ENCODE peak calls at places on chromosomes 7 and 10, in seven cellular contexts. One of them, this sample, is unnamed.

GRCh38 chr7:69395072-69395714 is 203.1 kb upstream of the AUTS2 start:
- DNase-seq in small intestine: no peak
- DNase-seq in H54: peak
- DNase-seq in HFF-Myc: no peak
- DNase-seq in dorsolateral prefrontal cortex: no peak
- DNase-seq in activated gamma-delta T cell treated with Interleukin-2 at 50 U/mL for 16 hours: no peak
- DNase-seq in RPMI8226: peak
- DNase-seq in this sample: no peak

GRCh38 chr7:19404912-19405329 is 259.7 kb upstream of the FERD3L start:
- DNase-seq in activated gamma-delta T cell treated with Interleukin-2 at 50 U/mL for 16 hours: no peak
- DNase-seq in H54: peak
- DNase-seq in dorsolateral prefrontal cortex: no peak
- DNase-seq in RPMI8226: no peak
- DNase-seq in HFF-Myc: peak
- DNase-seq in small intestine: no peak
- DNase-seq in this sample: no peak

GRCh38 chr10:118626953-118627352 is 31.5 kb upstream of the PRLHR start:
- DNase-seq in activated gamma-delta T cell treated with Interleukin-2 at 50 U/mL for 16 hours: no peak
- DNase-seq in dorsolateral prefrontal cortex: no peak
- DNase-seq in small intestine: no peak
- DNase-seq in H54: no peak
- DNase-seq in HFF-Myc: no peak
- DNase-seq in RPMI8226: no peak
- DNase-seq in this sample: no peak

GRCh38 chr10:61063035-61063434 is 119.0 kb upstream of the RHOBTB1 start:
- DNase-seq in activated gamma-delta T cell treated with Interleukin-2 at 50 U/mL for 16 hours: no peak
- DNase-seq in H54: no peak
- DNase-seq in dorsolateral prefrontal cortex: no peak
- DNase-seq in RPMI8226: no peak
- DNase-seq in HFF-Myc: no peak
- DNase-seq in small intestine: no peak
- DNase-seq in this sample: no peak

GRCh38 chr7:108103566-108104298 is 26.4 kb downstream of the LAMB4 start:
- DNase-seq in dorsolateral prefrontal cortex: no peak
- DNase-seq in RPMI8226: no peak
- DNase-seq in activated gamma-delta T cell treated with Interleukin-2 at 50 U/mL for 16 hours: no peak
- DNase-seq in H54: no peak
- DNase-seq in HFF-Myc: no peak
- DNase-seq in small intestine: no peak
- DNase-seq in this sample: no peak

GRCh38 chr10:126921974-126922525 is 16.8 kb downstream of the DOCK1 start:
- DNase-seq in H54: no peak
- DNase-seq in dorsolateral prefrontal cortex: no peak
- DNase-seq in activated gamma-delta T cell treated with Interleukin-2 at 50 U/mL for 16 hours: no peak
- DNase-seq in small intestine: no peak
- DNase-seq in HFF-Myc: no peak
- DNase-seq in RPMI8226: no peak
- DNase-seq in this sample: no peak

GRCh38 chr7:150435390-150436073 is 14.9 kb upstream of the GIMAP8 start:
- DNase-seq in dorsolateral prefrontal cortex: no peak
- DNase-seq in RPMI8226: peak
- DNase-seq in H54: no peak
- DNase-seq in activated gamma-delta T cell treated with Interleukin-2 at 50 U/mL for 16 hours: no peak
- DNase-seq in HFF-Myc: no peak
- DNase-seq in small intestine: no peak
- DNase-seq in this sample: no peak

GRCh38 chr10:71401056-71401455 is 4.3 kb downstream of the CDH23 start:
- DNase-seq in dorsolateral prefrontal cortex: no peak
- DNase-seq in activated gamma-delta T cell treated with Interleukin-2 at 50 U/mL for 16 hours: no peak
- DNase-seq in HFF-Myc: no peak
- DNase-seq in small intestine: no peak
- DNase-seq in H54: no peak
- DNase-seq in RPMI8226: no peak
- DNase-seq in this sample: no peak

GRCh38 chr7:90951986-90952648 is 312.1 kb upstream of the FZD1 start:
- DNase-seq in HFF-Myc: no peak
- DNase-seq in activated gamma-delta T cell treated with Interleukin-2 at 50 U/mL for 16 hours: no peak
- DNase-seq in H54: no peak
- DNase-seq in dorsolateral prefrontal cortex: no peak
- DNase-seq in RPMI8226: no peak
- DNase-seq in small intestine: no peak
- DNase-seq in this sample: no peak

GRCh38 chr10:97179731-97180366 is 5.9 kb downstream of the SLIT1 start:
- DNase-seq in HFF-Myc: no peak
- DNase-seq in RPMI8226: peak
- DNase-seq in activated gamma-delta T cell treated with Interleukin-2 at 50 U/mL for 16 hours: no peak
- DNase-seq in H54: no peak
- DNase-seq in dorsolateral prefrontal cortex: peak
- DNase-seq in small intestine: no peak
- DNase-seq in this sample: no peak

GRCh38 chr10:59513558-59513957 is 151.2 kb upstream of the FAM13C start:
- DNase-seq in dorsolateral prefrontal cortex: no peak
- DNase-seq in HFF-Myc: no peak
- DNase-seq in activated gamma-delta T cell treated with Interleukin-2 at 50 U/mL for 16 hours: no peak
- DNase-seq in H54: no peak
- DNase-seq in RPMI8226: no peak
- DNase-seq in small intestine: no peak
- DNase-seq in this sample: no peak

GRCh38 chr7:44104880-44105771 is 981 bp downstream of the AEBP1 start:
- DNase-seq in HFF-Myc: no peak
- DNase-seq in small intestine: no peak
- DNase-seq in H54: peak
- DNase-seq in dorsolateral prefrontal cortex: peak
- DNase-seq in activated gamma-delta T cell treated with Interleukin-2 at 50 U/mL for 16 hours: no peak
- DNase-seq in RPMI8226: no peak
- DNase-seq in this sample: no peak

GRCh38 chr7:115722302-115722701 is 308.3 kb downstream of the TFEC start:
- DNase-seq in dorsolateral prefrontal cortex: no peak
- DNase-seq in activated gamma-delta T cell treated with Interleukin-2 at 50 U/mL for 16 hours: no peak
- DNase-seq in HFF-Myc: no peak
- DNase-seq in H54: no peak
- DNase-seq in small intestine: peak
- DNase-seq in RPMI8226: no peak
- DNase-seq in this sample: no peak

GRCh38 chr10:43376828-43377227 is 5.4 kb downstream of the FXYD4 start:
- DNase-seq in small intestine: no peak
- DNase-seq in HFF-Myc: no peak
- DNase-seq in activated gamma-delta T cell treated with Interleukin-2 at 50 U/mL for 16 hours: no peak
- DNase-seq in H54: no peak
- DNase-seq in dorsolateral prefrontal cortex: no peak
- DNase-seq in RPMI8226: no peak
- DNase-seq in this sample: no peak

GRCh38 chr7:23742051-23742450 is 32.0 kb downstream of the STK31 start:
- DNase-seq in RPMI8226: no peak
- DNase-seq in small intestine: no peak
- DNase-seq in dorsolateral prefrontal cortex: no peak
- DNase-seq in H54: no peak
- DNase-seq in HFF-Myc: no peak
- DNase-seq in activated gamma-delta T cell treated with Interleukin-2 at 50 U/mL for 16 hours: no peak
- DNase-seq in this sample: no peak

GRCh38 chr7:6651866-6652445 is 14.8 kb downstream of the ZNF316 start:
- DNase-seq in dorsolateral prefrontal cortex: no peak
- DNase-seq in activated gamma-delta T cell treated with Interleukin-2 at 50 U/mL for 16 hours: no peak
- DNase-seq in small intestine: no peak
- DNase-seq in HFF-Myc: no peak
- DNase-seq in RPMI8226: no peak
- DNase-seq in H54: no peak
- DNase-seq in this sample: peak

GRCh38 chr10:22704348-22705341 is 9.7 kb downstream of the PIP4K2A start:
- DNase-seq in dorsolateral prefrontal cortex: no peak
- DNase-seq in small intestine: no peak
- DNase-seq in RPMI8226: peak
- DNase-seq in HFF-Myc: no peak
- DNase-seq in H54: no peak
- DNase-seq in activated gamma-delta T cell treated with Interleukin-2 at 50 U/mL for 16 hours: no peak
- DNase-seq in this sample: no peak

GRCh38 chr10:116080553-116080952 is 192.5 kb downstream of the GFRA1 start:
- DNase-seq in H54: peak
- DNase-seq in RPMI8226: no peak
- DNase-seq in dorsolateral prefrontal cortex: no peak
- DNase-seq in small intestine: no peak
- DNase-seq in HFF-Myc: no peak
- DNase-seq in activated gamma-delta T cell treated with Interleukin-2 at 50 U/mL for 16 hours: no peak
- DNase-seq in this sample: no peak

GRCh38 chr10:59109826-59110225 is 66.6 kb upstream of the PHYHIPL start:
- DNase-seq in HFF-Myc: no peak
- DNase-seq in H54: no peak
- DNase-seq in dorsolateral prefrontal cortex: no peak
- DNase-seq in activated gamma-delta T cell treated with Interleukin-2 at 50 U/mL for 16 hours: no peak
- DNase-seq in RPMI8226: no peak
- DNase-seq in small intestine: no peak
- DNase-seq in this sample: no peak

GRCh38 chr10:70578371-70578947 is 24.1 kb downstream of the PRF1 start:
- DNase-seq in H54: peak
- DNase-seq in dorsolateral prefrontal cortex: no peak
- DNase-seq in RPMI8226: peak
- DNase-seq in HFF-Myc: no peak
- DNase-seq in activated gamma-delta T cell treated with Interleukin-2 at 50 U/mL for 16 hours: peak
- DNase-seq in small intestine: peak
- DNase-seq in this sample: peak

This sample was measured in activated naive CD8-positive, alpha-beta T cell treated with anti-CD3 and anti-CD28 coated beads, Interleukin-2, amount 10 ng/mL, durations not matched to agents 7 days and 5 days.